ENCODE peak calls at places on chromosomes 12 and 14, in six cellular contexts. U, K, S, D, M and W are unnamed samples.

GRCh38 chr12:47212701-47213039 is 132.9 kb upstream of the AMIGO2 start:
- DNase-seq in U (no peak), K (no peak), S (no peak), D (no peak), M (no peak), W (no peak)

GRCh38 chr12:7933255-7933726 is 2.7 kb downstream of the SLC2A3 start:
- DNase-seq in U (peak), K (peak), S (peak), D (peak), M (peak), W (peak)

GRCh38 chr12:120618954-120619615 is 21.3 kb upstream of the CABP1 start:
- DNase-seq in U (no peak), K (no peak), S (no peak), D (no peak), M (no peak), W (no peak)

GRCh38 chr12:106774808-106775524 is 484 bp downstream of the RIC8B start:
- DNase-seq in U (no peak), K (peak), S (peak), D (no peak), M (no peak), W (peak)

GRCh38 chr12:119669744-119670472 is 2.0 kb downstream of the PRKAB1 start:
- DNase-seq in U (no peak), K (no peak), S (no peak), D (no peak), M (no peak), W (no peak)

GRCh38 chr12:96240656-96241055 is 46.5 kb downstream of the ELK3 start:
- DNase-seq in U (no peak), K (no peak), S (no peak), D (no peak), M (no peak), W (no peak)

GRCh38 chr12:132727091-132727794 is 16.6 kb downstream of the PGAM5 start:
- DNase-seq in U (no peak), K (no peak), S (no peak), D (no peak), M (no peak), W (no peak)

GRCh38 chr14:91047174-91047753 is 13.2 kb downstream of the RPS6KA5 start:
- DNase-seq in U (no peak), K (no peak), S (no peak), D (no peak), M (no peak), W (no peak)

GRCh38 chr12:78229491-78230209 is 399.0 kb downstream of the NAV3 start:
- DNase-seq in U (no peak), K (peak), S (no peak), D (peak), M (no peak), W (no peak)

GRCh38 chr12:48828841-48829575 is 10.7 kb downstream of the CACNB3 start:
- DNase-seq in U (no peak), K (no peak), S (no peak), D (no peak), M (no peak), W (no peak)

GRCh38 chr12:115227137-115227615 is 543.2 kb upstream of the TBX3 start:
- DNase-seq in U (no peak), K (no peak), S (no peak), D (peak), M (no peak), W (no peak)

GRCh38 chr14:65131176-65131765 is 29.0 kb upstream of the MAX start:
- DNase-seq in U (no peak), K (no peak), S (no peak), D (peak), M (no peak), W (no peak)

GRCh38 chr12:27780612-27781408 is 774 bp upstream of the MANSC4 start:
- DNase-seq in U (peak), K (peak), S (peak), D (peak), M (no peak), W (peak)

GRCh38 chr14:80982711-80983110 is 27.3 kb downstream of the TSHR start:
- DNase-seq in U (no peak), K (no peak), S (no peak), D (no peak), M (no peak), W (no peak)

GRCh38 chr12:70826156-70826555 is 94.4 kb downstream of the PTPRR start:
- DNase-seq in U (no peak), K (no peak), S (no peak), D (no peak), M (no peak), W (no peak)

GRCh38 chr12:77231548-77231947 is 166.2 kb upstream of the E2F7 start:
- DNase-seq in U (no peak), K (no peak), S (no peak), D (peak), M (no peak), W (no peak)

GRCh38 chr12:15962760-15963159 is 51.6 kb downstream of the DERA start:
- DNase-seq in U (no peak), K (no peak), S (no peak), D (peak), M (no peak), W (no peak)

GRCh38 chr14:39023939-39024871 is 78.8 kb downstream of the SEC23A start:
- DNase-seq in U (no peak), K (no peak), S (no peak), D (no peak), M (peak), W (no peak)

GRCh38 chr12:26715232-26715631 is 117.8 kb downstream of the ITPR2 start:
- DNase-seq in U (no peak), K (no peak), S (no peak), D (no peak), M (no peak), W (no peak)

GRCh38 chr14:60642270-60642789 is 6.9 kb downstream of the SIX1 start:
- DNase-seq in U (no peak), K (no peak), S (no peak), D (no peak), M (no peak), W (no peak)

GRCh38 chr12:47307680-47308399 is 228.1 kb upstream of the AMIGO2 start:
- DNase-seq in U (peak), K (peak), S (peak), D (peak), M (no peak), W (no peak)

GRCh38 chr14:31988237-31988636 is 88.9 kb upstream of the ARHGAP5 start:
- DNase-seq in U (no peak), K (no peak), S (no peak), D (no peak), M (no peak), W (no peak)

GRCh38 chr12:66602483-66603143 is 76.3 kb downstream of the GRIP1 start:
- DNase-seq in U (no peak), K (no peak), S (no peak), D (no peak), M (no peak), W (no peak)

GRCh38 chr12:9649532-9649940 is 20.0 kb upstream of the CLEC2D start:
- DNase-seq in U (no peak), K (no peak), S (peak), D (no peak), M (no peak), W (no peak)

GRCh38 chr12:30880813-30881212 is 45.7 kb upstream of the TSPAN11 start:
- DNase-seq in U (no peak), K (no peak), S (no peak), D (no peak), M (no peak), W (no peak)

GRCh38 chr14:71529855-71530254 is 402.4 kb upstream of the RGS6 start:
- DNase-seq in U (no peak), K (no peak), S (no peak), D (no peak), M (peak), W (no peak)

GRCh38 chr12:96187675-96188355 is 6.4 kb upstream of the ELK3 start:
- DNase-seq in U (no peak), K (no peak), S (no peak), D (no peak), M (peak), W (no peak)

GRCh38 chr14:65287264-65288131 is 125.0 kb upstream of the FUT8 start:
- DNase-seq in U (peak), K (peak), S (peak), D (no peak), M (no peak), W (peak)

GRCh38 chr12:121128908-121129704 is 3.6 kb upstream of the P2RX7 start:
- DNase-seq in U (peak), K (peak), S (peak), D (peak), M (no peak), W (peak)

GRCh38 chr14:35046751-35047536 is 872 bp downstream of the FAM177A1 start:
- DNase-seq in U (peak), K (peak), S (no peak), D (no peak), M (no peak), W (peak)

GRCh38 chr12:89472508-89472907 is 52.1 kb downstream of the GALNT4 start:
- DNase-seq in U (no peak), K (no peak), S (no peak), D (peak), M (no peak), W (no peak)